ENCODE peak calls at places on chromosomes 12 and 14, in six cellular contexts. E is amniotic stem cell, I is fibroblast of mammary gland, H is lung microvascular endothelial cell, Q is IMR-90, G is heart left ventricle. J is an unnamed sample.

GRCh38 chr14:67517083-67517482 is 16.0 kb upstream of the PLEKHH1 start:
- DNase-seq in E (no peak), I (no peak), H (peak), Q (no peak), G (peak), J (no peak)

GRCh38 chr12:100904270-100904669 is 109.7 kb downstream of the ANO4 start:
- DNase-seq in E (no peak), I (peak), H (no peak), Q (peak), G (no peak), J (no peak)

GRCh38 chr12:17875230-17875629 is 214.8 kb downstream of the RERGL start:
- DNase-seq in E (no peak), I (no peak), H (no peak), Q (no peak), G (no peak), J (no peak)

GRCh38 chr12:70052476-70052875 is 190.8 kb upstream of the CNOT2 start:
- DNase-seq in E (no peak), I (no peak), H (no peak), Q (no peak), G (no peak), J (no peak)

GRCh38 chr12:22121224-22121623 is 75.2 kb downstream of the CMAS start:
- DNase-seq in E (no peak), I (no peak), H (no peak), Q (no peak), G (no peak), J (peak)

GRCh38 chr14:52821805-52822250 is 30.4 kb upstream of the GNPNAT1 start:
- DNase-seq in E (no peak), I (no peak), H (no peak), Q (no peak), G (no peak), J (no peak)

GRCh38 chr12:69719336-69720316 is 19.0 kb upstream of the RAB3IP start:
- DNase-seq in E (no peak), I (no peak), H (no peak), Q (no peak), G (no peak), J (no peak)

GRCh38 chr14:81594012-81594411 is 60.4 kb upstream of the SEL1L start:
- DNase-seq in E (no peak), I (peak), H (no peak), Q (no peak), G (peak), J (no peak)

GRCh38 chr12:93029091-93029490 is 100.0 kb upstream of the EEA1 start:
- DNase-seq in E (no peak), I (no peak), H (no peak), Q (no peak), G (peak), J (no peak)

GRCh38 chr14:85528882-85529585 is 910 bp upstream of the FLRT2 start:
- DNase-seq in E (peak), I (peak), H (peak), Q (peak), G (no peak), J (no peak)

GRCh38 chr14:58138719-58139482 is 13.1 kb downstream of the ARMH4 start:
- DNase-seq in E (no peak), I (no peak), H (no peak), Q (no peak), G (no peak), J (no peak)

GRCh38 chr14:77549451-77549850 is 50.8 kb upstream of the ISM2 start:
- DNase-seq in E (no peak), I (no peak), H (no peak), Q (no peak), G (no peak), J (no peak)

GRCh38 chr14:29789475-29789874 is 138.2 kb downstream of the PRKD1 start:
- DNase-seq in E (no peak), I (no peak), H (no peak), Q (no peak), G (no peak), J (no peak)

GRCh38 chr12:63294327-63294632 is 143.3 kb upstream of the AVPR1A start:
- DNase-seq in E (peak), I (peak), H (peak), Q (peak), G (no peak), J (no peak)

GRCh38 chr12:12992418-12993175 is 7.5 kb downstream of the HEBP1 start:
- DNase-seq in E (no peak), I (peak), H (peak), Q (peak), G (peak), J (no peak)

GRCh38 chr12:59374783-59375182 is 221.0 kb upstream of the SLC16A7 start:
- DNase-seq in E (no peak), I (no peak), H (no peak), Q (no peak), G (no peak), J (no peak)

GRCh38 chr12:93825501-93825888 is 148.3 kb downstream of the CRADD start:
- DNase-seq in E (no peak), I (no peak), H (no peak), Q (no peak), G (no peak), J (no peak)

GRCh38 chr12:46921754-46922113 is 95.9 kb upstream of the SLC38A4 start:
- DNase-seq in E (no peak), I (peak), H (no peak), Q (peak), G (no peak), J (no peak)

GRCh38 chr12:79262938-79263337 is 398.4 kb downstream of the SYT1 start:
- DNase-seq in E (no peak), I (no peak), H (no peak), Q (peak), G (no peak), J (no peak)

GRCh38 chr14:59836116-59836515 is 34.5 kb downstream of the RTN1 start:
- DNase-seq in E (no peak), I (peak), H (no peak), Q (no peak), G (no peak), J (no peak)

GRCh38 chr12:12686925-12687324 is 9.1 kb downstream of the GPR19 start:
- DNase-seq in E (no peak), I (peak), H (no peak), Q (peak), G (no peak), J (no peak)